ENCODE peak calls at places on chromosomes 16 and 17, in ten cellular contexts. V is endothelial cell; N is naive thymus-derived CD8-positive, alpha-beta T cell; R is effector CD8-positive, alpha-beta T cell; U is EL; J is posterior cingulate gyrus; L is progenitor cell of endocrine pancreas; P is GM06990; S is adipocyte; E is fibroblast of mammary gland. I is an unnamed sample.

GRCh38 chr17:9150407-9151090 is 129.2 kb downstream of the NTN1 start:
- DNase-seq in V (peak), N (no peak), R (no peak), U (peak), J (no peak), L (no peak), P (no peak), S (peak), E (no peak), I (no peak)

GRCh38 chr17:19304209-19304608 is 58.3 kb downstream of the B9D1 start:
- DNase-seq in V (peak), N (no peak), R (no peak), U (peak), J (no peak), L (no peak), P (peak), S (peak), E (peak), I (no peak)

GRCh38 chr17:38747385-38748328 is 479 bp downstream of the PCGF2 start:
- DNase-seq in V (peak), N (no peak), R (no peak), U (no peak), J (no peak), L (peak), P (no peak), S (peak), E (no peak), I (no peak)

GRCh38 chr16:30065943-30066881 is 652 bp downstream of the ALDOA start:
- DNase-seq in V (no peak), N (no peak), R (no peak), U (peak), J (no peak), L (no peak), P (no peak), S (peak), E (peak), I (no peak)

GRCh38 chr17:12953126-12953525 is 64.7 kb downstream of the ELAC2 start:
- DNase-seq in V (no peak), N (no peak), R (no peak), U (no peak), J (peak), L (no peak), P (no peak), S (no peak), E (no peak), I (peak)

GRCh38 chr16:49411121-49411970 is 37.7 kb downstream of the C16orf78 start:
- DNase-seq in V (no peak), N (no peak), R (no peak), U (no peak), J (no peak), L (no peak), P (no peak), S (no peak), E (no peak), I (no peak)

GRCh38 chr16:12097523-12098428 is 121.2 kb downstream of the SNX29 start:
- DNase-seq in V (no peak), N (no peak), R (no peak), U (no peak), J (peak), L (no peak), P (no peak), S (peak), E (peak), I (peak)

GRCh38 chr17:57902117-57902799 is 52.4 kb upstream of the MRPS23 start:
- DNase-seq in V (no peak), N (no peak), R (no peak), U (no peak), J (no peak), L (no peak), P (peak), S (no peak), E (no peak), I (no peak)

GRCh38 chr17:58741121-58741625 is 14.5 kb upstream of the PPM1E start:
- DNase-seq in V (no peak), N (no peak), R (no peak), U (peak), J (no peak), L (no peak), P (no peak), S (peak), E (peak), I (no peak)

GRCh38 chr16:75113046-75113491 is 3.5 kb downstream of the LDHD start:
- DNase-seq in V (no peak), N (no peak), R (no peak), U (no peak), J (no peak), L (no peak), P (no peak), S (no peak), E (no peak), I (no peak)

GRCh38 chr17:82656266-82656665 is 8.0 kb upstream of the WDR45B start:
- DNase-seq in V (no peak), N (no peak), R (no peak), U (no peak), J (no peak), L (no peak), P (no peak), S (no peak), E (no peak), I (no peak)

GRCh38 chr17:8885968-8886674 is 18.6 kb upstream of the PIK3R6 start:
- DNase-seq in V (no peak), N (no peak), R (no peak), U (no peak), J (no peak), L (no peak), P (no peak), S (no peak), E (no peak), I (no peak)

GRCh38 chr16:1002399-1003161 is 21.0 kb downstream of the SOX8 start:
- DNase-seq in V (no peak), N (no peak), R (no peak), U (peak), J (peak), L (no peak), P (no peak), S (peak), E (peak), I (no peak)

GRCh38 chr16:85649978-85650863 is 37.1 kb downstream of the GSE1 start:
- DNase-seq in V (no peak), N (no peak), R (no peak), U (no peak), J (no peak), L (no peak), P (no peak), S (no peak), E (no peak), I (no peak)

GRCh38 chr17:27526603-27527002 is 70.4 kb downstream of the KSR1 start:
- DNase-seq in V (peak), N (no peak), R (no peak), U (peak), J (no peak), L (no peak), P (peak), S (peak), E (peak), I (no peak)

GRCh38 chr17:68035523-68036303 is at the start of gene KPNA2:
- DNase-seq in V (peak), N (peak), R (peak), U (peak), J (peak), L (peak), P (peak), S (peak), E (peak), I (peak)

GRCh38 chr17:67639555-67639954 is 78.2 kb upstream of the NOL11 start:
- DNase-seq in V (no peak), N (no peak), R (no peak), U (no peak), J (no peak), L (no peak), P (no peak), S (no peak), E (peak), I (no peak)

GRCh38 chr16:52869243-52869642 is 183.5 kb downstream of the CHD9NB start:
- DNase-seq in V (no peak), N (no peak), R (no peak), U (no peak), J (no peak), L (no peak), P (no peak), S (no peak), E (no peak), I (no peak)

GRCh38 chr17:74024871-74025531 is 178.5 kb upstream of the RPL38 start:
- DNase-seq in V (no peak), N (no peak), R (no peak), U (no peak), J (no peak), L (no peak), P (no peak), S (no peak), E (no peak), I (no peak)

GRCh38 chr17:41060052-41060604 is at the start of gene KRTAP2-3:
- DNase-seq in V (no peak), N (no peak), R (no peak), U (peak), J (no peak), L (no peak), P (no peak), S (peak), E (peak), I (no peak)

GRCh38 chr17:45115015-45115625 is 17.2 kb downstream of the PLCD3 start:
- DNase-seq in V (no peak), N (no peak), R (no peak), U (no peak), J (no peak), L (no peak), P (no peak), S (no peak), E (no peak), I (no peak)

GRCh38 chr16:87897563-87898505 is 28.5 kb upstream of the SLC7A5 start:
- DNase-seq in V (no peak), N (peak), R (no peak), U (no peak), J (no peak), L (no peak), P (no peak), S (no peak), E (no peak), I (no peak)

GRCh38 chr16:52677487-52677886 is 130.5 kb upstream of the TOX3 start:
- DNase-seq in V (no peak), N (no peak), R (no peak), U (no peak), J (no peak), L (no peak), P (no peak), S (no peak), E (no peak), I (no peak)

GRCh38 chr17:75625813-75626486 is 7.3 kb upstream of the SMIM5 start:
- DNase-seq in V (peak), N (no peak), R (no peak), U (no peak), J (peak), L (peak), P (no peak), S (peak), E (peak), I (peak)

GRCh38 chr16:75099738-75100615 is 16.6 kb downstream of the LDHD start:
- DNase-seq in V (no peak), N (no peak), R (no peak), U (peak), J (no peak), L (no peak), P (no peak), S (no peak), E (no peak), I (no peak)

GRCh38 chr17:57107498-57108101 is 22.6 kb downstream of the AKAP1 start:
- DNase-seq in V (no peak), N (no peak), R (no peak), U (peak), J (no peak), L (no peak), P (no peak), S (no peak), E (no peak), I (no peak)

GRCh38 chr17:39094607-39095308 is 56.7 kb downstream of the PLXDC1 start:
- DNase-seq in V (no peak), N (no peak), R (no peak), U (no peak), J (no peak), L (no peak), P (peak), S (no peak), E (no peak), I (no peak)

GRCh38 chr17:61015966-61016365 is 338.3 kb downstream of the BCAS3 start:
- DNase-seq in V (no peak), N (no peak), R (no peak), U (no peak), J (no peak), L (no peak), P (no peak), S (peak), E (peak), I (no peak)

GRCh38 chr17:82030470-82031302 is 792 bp upstream of the RAC3 start:
- DNase-seq in V (peak), N (peak), R (peak), U (peak), J (peak), L (peak), P (peak), S (peak), E (peak), I (peak)

GRCh38 chr16:49644143-49644460 is 211.8 kb downstream of the ZNF423 start:
- DNase-seq in V (no peak), N (no peak), R (no peak), U (peak), J (no peak), L (no peak), P (no peak), S (no peak), E (peak), I (no peak)

GRCh38 chr17:41329279-41329925 is 13.9 kb upstream of the KRTAP17-1 start:
- DNase-seq in V (peak), N (no peak), R (no peak), U (peak), J (peak), L (peak), P (no peak), S (peak), E (peak), I (no peak)

GRCh38 chr17:7656958-7657715 is 6.4 kb downstream of the ATP1B2 start:
- DNase-seq in V (peak), N (no peak), R (no peak), U (no peak), J (peak), L (no peak), P (no peak), S (no peak), E (no peak), I (peak)

GRCh38 chr17:81868674-81869220 is 2.4 kb downstream of the ARHGDIA start:
- DNase-seq in V (no peak), N (no peak), R (no peak), U (peak), J (no peak), L (no peak), P (no peak), S (peak), E (peak), I (no peak)

GRCh38 chr17:79114455-79115301 is 40.1 kb downstream of the ENGASE start:
- DNase-seq in V (no peak), N (no peak), R (no peak), U (no peak), J (no peak), L (no peak), P (no peak), S (peak), E (no peak), I (no peak)

GRCh38 chr17:41651625-41652460 is 27.5 kb upstream of the KRT17 start:
- DNase-seq in V (no peak), N (no peak), R (no peak), U (no peak), J (peak), L (no peak), P (no peak), S (no peak), E (no peak), I (no peak)

GRCh38 chr17:5282639-5283217 is 644 bp downstream of the RABEP1 start:
- DNase-seq in V (no peak), N (no peak), R (peak), U (peak), J (peak), L (no peak), P (peak), S (no peak), E (no peak), I (peak)

I was measured in dorsolateral prefrontal cortex.